ENCODE peak calls at places on chromosomes 4 and X, in five cellular contexts. One of them, this sample, is unnamed.

GRCh38 chr4:80073362-80074008 is 456 bp upstream of the ANTXR2 start:
- DNase-seq in HS-5: no peak
- DNase-seq in testis: no peak
- DNase-seq in heart right ventricle: no peak
- DNase-seq in AG08396: no peak
- DNase-seq in this sample: no peak

GRCh38 chr4:4329496-4329895 is 39.4 kb downstream of the ZBTB49 start:
- DNase-seq in HS-5: no peak
- DNase-seq in testis: no peak
- DNase-seq in heart right ventricle: no peak
- DNase-seq in AG08396: no peak
- DNase-seq in this sample: no peak

GRCh38 chr4:27714073-27714472 is 853.4 kb downstream of the STIM2 start:
- DNase-seq in HS-5: no peak
- DNase-seq in testis: no peak
- DNase-seq in heart right ventricle: no peak
- DNase-seq in AG08396: no peak
- DNase-seq in this sample: no peak

GRCh38 chr4:137124278-137124932 is 407.9 kb downstream of the PCDH18 start:
- DNase-seq in HS-5: peak
- DNase-seq in testis: no peak
- DNase-seq in heart right ventricle: no peak
- DNase-seq in AG08396: peak
- DNase-seq in this sample: peak

GRCh38 chr4:2874861-2875260 is 31.2 kb downstream of the ADD1 start:
- DNase-seq in HS-5: no peak
- DNase-seq in testis: no peak
- DNase-seq in heart right ventricle: no peak
- DNase-seq in AG08396: no peak
- DNase-seq in this sample: no peak

GRCh38 chrX:21926527-21927278 is 13.8 kb upstream of the SMS start:
- DNase-seq in HS-5: peak
- DNase-seq in testis: no peak
- DNase-seq in heart right ventricle: no peak
- DNase-seq in AG08396: peak
- DNase-seq in this sample: peak

GRCh38 chr4:18248611-18249010 is 227.1 kb upstream of the LCORL start:
- DNase-seq in HS-5: no peak
- DNase-seq in testis: no peak
- DNase-seq in heart right ventricle: no peak
- DNase-seq in AG08396: no peak
- DNase-seq in this sample: no peak

GRCh38 chrX:101386542-101386885 is 523 bp upstream of the BTK start:
- DNase-seq in HS-5: no peak
- DNase-seq in testis: no peak
- DNase-seq in heart right ventricle: no peak
- DNase-seq in AG08396: no peak
- DNase-seq in this sample: no peak

This sample was measured in retinal pigment epithelial cell.